ENCODE peak calls at places on chromosomes 11 and 22, in eight cellular contexts. X, F, E, R, U, H, G and C are unnamed samples.

GRCh38 chr11:68841718-68842426 is at the start of gene CPT1A:
- DNase-seq in G (peak; percentile 86), H (peak; percentile 72), R (no peak), X (peak; percentile 92), F (peak; percentile 72), E (peak; percentile 86), U (peak; percentile 66), C (peak; percentile 87)

GRCh38 chr11:6548121-6548520 is 51.0 kb downstream of the DNHD1 start:
- DNase-seq in X (no peak), U (no peak), R (no peak), H (no peak), E (no peak), F (no peak), G (no peak), C (no peak)

GRCh38 chr22:41522813-41523212 is 21.5 kb downstream of the POLR3H start:
- DNase-seq in H (no peak), E (no peak), F (no peak), R (no peak), G (no peak), X (no peak), U (no peak), C (no peak)

GRCh38 chr11:117913736-117914397 is 15.3 kb downstream of the TMPRSS13 start:
- DNase-seq in F (no peak), R (no peak), U (no peak), X (no peak), G (no peak), E (no peak), H (no peak), C (peak; percentile 21)

GRCh38 chr11:129695543-129696308 is 119.9 kb upstream of the TMEM45B start:
- DNase-seq in X (peak; percentile 67), F (no peak), R (no peak), E (peak; percentile 83), G (peak; percentile 82), H (peak; percentile 37), U (peak; percentile 13), C (peak; percentile 83)

GRCh38 chr22:36738416-36739020 is 35.0 kb upstream of the CACNG2 start:
- DNase-seq in G (no peak), X (no peak), E (no peak), U (no peak), H (no peak), R (no peak), F (no peak), C (no peak)

GRCh38 chr22:46754110-46754799 is 8.2 kb upstream of the TBC1D22A start:
- DNase-seq in U (peak; percentile 99), H (peak; percentile 94), R (peak; percentile 93), X (peak; percentile 79), E (peak; percentile 94), F (peak; percentile 86), G (peak; percentile 94), C (no peak)

GRCh38 chr11:94909371-94909820 is 64.0 kb downstream of the CWC15 start:
- DNase-seq in U (peak; percentile 81), X (no peak), H (no peak), R (no peak), E (no peak), F (no peak), G (no peak), C (no peak)

GRCh38 chr11:126308271-126308671 is 4.4 kb downstream of the DCPS start:
- DNase-seq in H (peak; percentile 85), R (no peak), E (no peak), U (no peak), G (no peak), F (no peak), X (no peak), C (no peak)

GRCh38 chr11:97110376-97110775 is 720.6 kb downstream of the JRKL start:
- DNase-seq in X (no peak), H (no peak), U (no peak), E (no peak), R (no peak), G (no peak), F (no peak), C (no peak)

GRCh38 chr11:7077101-7077500 is 11.7 kb upstream of the RBMXL2 start:
- DNase-seq in H (no peak), R (no peak), G (no peak), X (no peak), U (no peak), E (no peak), F (no peak), C (no peak)

GRCh38 chr22:42947211-42947990 is 67.5 kb downstream of the PACSIN2 start:
- DNase-seq in X (no peak), E (no peak), G (peak; percentile 89), F (no peak), U (peak; percentile 41), H (peak; percentile 68), R (no peak), C (no peak)

GRCh38 chr22:48894804-48895250 is 932.8 kb downstream of the BRD1 start:
- DNase-seq in U (no peak), X (no peak), G (peak; percentile 22), F (no peak), R (no peak), H (no peak), E (peak; percentile 11), C (no peak)

GRCh38 chr22:25900880-25901279 is 158.9 kb downstream of the MYO18B start:
- DNase-seq in F (no peak), H (no peak), R (no peak), U (no peak), X (peak; percentile 42), G (no peak), E (no peak), C (no peak)

GRCh38 chr22:42439821-42440674 is 7.8 kb upstream of the NFAM1 start:
- DNase-seq in X (no peak), G (peak; percentile 30), H (peak; percentile 38), R (no peak), F (peak; percentile 25), E (peak; percentile 30), U (peak; percentile 49), C (no peak)

GRCh38 chr11:4464216-4465159 is 15.4 kb downstream of the OR52K2 start:
- DNase-seq in R (no peak), G (no peak), F (no peak), U (peak; percentile 7), E (no peak), X (no peak), H (peak; percentile 75), C (peak; percentile 5)

GRCh38 chr22:29158546-29158945 is 47.1 kb upstream of the EMID1 start:
- DNase-seq in G (no peak), E (no peak), F (no peak), R (no peak), X (no peak), H (no peak), U (no peak), C (no peak)

GRCh38 chr11:114314096-114314495 is 17.9 kb downstream of the NNMT start:
- DNase-seq in H (no peak), U (no peak), G (no peak), R (no peak), X (no peak), F (no peak), E (no peak), C (no peak)
- H3K4me3 ChIP-seq in H (no peak overlapping the region), U (no peak overlapping the region), G (no peak overlapping the region), R (no peak overlapping the region), X (no peak overlapping the region), F (no peak overlapping the region), E (no peak overlapping the region), C (no peak overlapping the region)

GRCh38 chr11:131305005-131305404 is 65.4 kb upstream of the NTM start:
- DNase-seq in F (no peak), R (no peak), U (peak; percentile 57), H (no peak), X (no peak), E (no peak), G (no peak), C (no peak)

GRCh38 chr11:131302831-131303230 is 67.6 kb upstream of the NTM start:
- DNase-seq in H (no peak), G (no peak), F (no peak), R (no peak), E (no peak), X (no peak), U (no peak), C (no peak)

GRCh38 chr11:131300304-131300703 is 70.1 kb upstream of the NTM start:
- DNase-seq in E (no peak), U (no peak), F (no peak), R (no peak), X (no peak), G (no peak), H (no peak), C (peak; percentile 49)

GRCh38 chr11:131297441-131297840 is 73.0 kb upstream of the NTM start:
- DNase-seq in E (no peak), F (no peak), G (no peak), X (no peak), H (no peak), R (no peak), U (no peak), C (no peak)

GRCh38 chr11:131301306-131301705 is 69.1 kb upstream of the NTM start:
- DNase-seq in X (no peak), R (no peak), U (no peak), F (no peak), H (no peak), G (no peak), E (no peak), C (no peak)
- H3K27me3 ChIP-seq in X (no peaks in the 10 kb centered on the region), R (no peaks in the 10 kb centered on the region), U (peaks cover 5% of the 10 kb centered on the region), F (no peaks in the 10 kb centered on the region), H (no peaks in the 10 kb centered on the region), G (no peaks in the 10 kb centered on the region), E (no peaks in the 10 kb centered on the region), C (no peaks in the 10 kb centered on the region)

DNA sequence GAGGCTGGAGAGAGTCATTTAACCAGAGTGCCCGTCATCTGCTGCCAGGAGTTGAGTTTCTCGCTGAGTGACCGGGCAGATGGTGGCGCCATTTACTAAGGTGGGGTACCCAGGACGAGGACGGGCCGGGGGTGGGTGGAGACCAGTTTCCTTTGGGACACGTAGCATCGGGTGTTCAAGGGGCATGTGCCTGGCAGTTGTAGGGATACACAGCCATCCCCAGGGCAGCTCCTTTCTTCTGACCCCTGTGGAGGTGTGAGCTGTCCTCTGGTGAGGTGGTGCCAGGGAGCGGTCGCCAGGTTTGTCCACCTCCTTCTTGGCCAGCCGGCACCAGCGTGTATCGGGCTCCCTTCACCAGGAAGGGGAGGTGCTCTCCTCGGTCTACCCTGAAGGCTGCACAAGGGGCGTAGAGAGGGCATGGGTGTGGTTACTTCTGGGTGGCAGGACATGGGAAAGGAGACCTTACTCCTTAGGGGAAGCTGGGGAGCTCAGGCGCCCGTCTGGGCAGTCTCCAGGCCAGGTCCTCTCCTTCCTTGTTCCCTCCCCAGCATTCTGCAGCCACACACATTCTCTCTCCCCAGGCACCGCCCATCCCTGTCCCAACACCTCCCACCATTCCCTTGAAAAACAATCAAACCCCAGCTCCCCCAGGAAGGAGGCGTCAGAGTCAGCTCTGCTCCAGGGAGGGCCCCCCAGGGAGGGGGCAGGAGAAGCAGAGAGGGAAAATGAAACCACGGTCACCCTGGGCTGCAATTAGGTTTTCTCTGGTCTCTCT is 10.3 kb upstream of the MB start:
- DNase-seq in U (peak; percentile 90), F (peak; percentile 89), R (peak; percentile 69), E (peak; percentile 91), X (no peak), G (peak; percentile 87), H (peak; percentile 82), C (peak; percentile 79)
- TF ChIP-seq CTCF in U (peak; percentile 81), F (peak; percentile 68), R (peak; percentile 70), E (peak; percentile 35), X (peak; percentile 65), G (peak; percentile 47), H (peak; percentile 35), C (peak; percentile 68)

DNA sequence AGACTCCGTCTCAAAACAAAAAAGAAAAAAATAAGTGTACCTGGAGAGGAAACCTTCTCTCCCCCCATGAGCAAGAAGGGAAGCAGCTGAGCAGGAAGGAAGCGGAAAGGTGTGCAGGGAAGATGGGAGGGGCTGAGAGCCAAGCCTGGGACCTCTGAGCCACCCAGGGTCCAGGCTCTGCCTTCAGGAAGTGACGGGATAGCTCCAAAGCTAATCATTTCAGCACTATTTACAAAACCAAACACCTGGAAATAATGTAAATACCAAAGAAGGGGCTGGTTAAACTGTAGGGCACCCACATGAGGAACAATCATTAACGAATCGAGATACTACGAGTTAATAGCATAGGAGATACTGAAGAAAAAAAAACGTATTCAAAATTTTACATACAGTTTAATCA is 27.9 kb downstream of the ARRB1 start:
- DNase-seq in G (peak; percentile 75), X (no peak), E (peak; percentile 75), F (no peak), U (no peak), R (no peak), H (no peak), C (peak; percentile 55)
- H3K4me3 ChIP-seq in G (no peak overlapping the region), X (no peak overlapping the region), E (no peak overlapping the region), F (no peak overlapping the region), U (no peak overlapping the region), R (no peak overlapping the region), H (no peak overlapping the region), C (no peak overlapping the region)